ENCODE peak calls at places on chromosome 7, in seven cellular contexts. One of them, this sample, is unnamed.
A peak's percentile ranks its signal among the peaks of the same experiment; 100 is the strongest.

GRCh38 chr7:82755705-82756551 is 312.4 kb upstream of the CACNA2D1 start:
- DNase-seq in brain microvascular endothelial cell: peak; percentile 69
- DNase-seq in transverse colon: no peak
- DNase-seq in mammary epithelial cell: peak; percentile 17
- DNase-seq in IMR-90: peak; percentile 84
- DNase-seq in left ventricle myocardium inferior: no peak
- DNase-seq in CD4-positive, CD25-positive, alpha-beta regulatory T cell: no peak
- DNase-seq in this sample: peak; percentile 52

GRCh38 chr7:6443372-6443941 is 4.3 kb downstream of the DAGLB start:
- DNase-seq in brain microvascular endothelial cell: peak; percentile 97
- DNase-seq in mammary epithelial cell: peak; percentile 69
- DNase-seq in CD4-positive, CD25-positive, alpha-beta regulatory T cell: no peak
- DNase-seq in transverse colon: no peak
- DNase-seq in IMR-90: peak; percentile 96
- DNase-seq in left ventricle myocardium inferior: no peak
- DNase-seq in this sample: peak; percentile 87

GRCh38 chr7:37081436-37081835 is 357.1 kb upstream of the AOAH start:
- DNase-seq in transverse colon: peak; percentile 41
- DNase-seq in CD4-positive, CD25-positive, alpha-beta regulatory T cell: no peak
- DNase-seq in left ventricle myocardium inferior: no peak
- DNase-seq in mammary epithelial cell: peak; percentile 23
- DNase-seq in IMR-90: no peak
- DNase-seq in brain microvascular endothelial cell: no peak
- DNase-seq in this sample: peak; percentile 52

GRCh38 chr7:36784991-36785940 is 61.0 kb upstream of the AOAH start:
- DNase-seq in brain microvascular endothelial cell: no peak
- DNase-seq in IMR-90: no peak
- DNase-seq in transverse colon: peak; percentile 65
- DNase-seq in left ventricle myocardium inferior: peak; percentile 30
- DNase-seq in mammary epithelial cell: peak; percentile 72
- DNase-seq in CD4-positive, CD25-positive, alpha-beta regulatory T cell: peak; percentile 71
- DNase-seq in this sample: peak; percentile 72

GRCh38 chr7:124655990-124656389 is 109.6 kb downstream of the GPR37 start:
- DNase-seq in left ventricle myocardium inferior: no peak
- DNase-seq in transverse colon: no peak
- DNase-seq in IMR-90: no peak
- DNase-seq in CD4-positive, CD25-positive, alpha-beta regulatory T cell: no peak
- DNase-seq in mammary epithelial cell: no peak
- DNase-seq in brain microvascular endothelial cell: no peak
- DNase-seq in this sample: no peak

GRCh38 chr7:102874966-102875365 is 37.8 kb upstream of the LRRC17 start:
- DNase-seq in IMR-90: no peak
- DNase-seq in transverse colon: no peak
- DNase-seq in mammary epithelial cell: no peak
- DNase-seq in brain microvascular endothelial cell: no peak
- DNase-seq in left ventricle myocardium inferior: no peak
- DNase-seq in CD4-positive, CD25-positive, alpha-beta regulatory T cell: no peak
- DNase-seq in this sample: no peak

GRCh38 chr7:22485189-22485588 is 14.8 kb downstream of the STEAP1B start:
- DNase-seq in transverse colon: no peak
- DNase-seq in IMR-90: peak; percentile 50
- DNase-seq in mammary epithelial cell: peak; percentile 4
- DNase-seq in CD4-positive, CD25-positive, alpha-beta regulatory T cell: no peak
- DNase-seq in brain microvascular endothelial cell: peak; percentile 37
- DNase-seq in left ventricle myocardium inferior: no peak
- DNase-seq in this sample: no peak

GRCh38 chr7:94440460-94441039 is 45.9 kb downstream of the COL1A2 start:
- DNase-seq in IMR-90: peak; percentile 20
- DNase-seq in left ventricle myocardium inferior: no peak
- DNase-seq in transverse colon: peak; percentile 55
- DNase-seq in CD4-positive, CD25-positive, alpha-beta regulatory T cell: no peak
- DNase-seq in brain microvascular endothelial cell: no peak
- DNase-seq in mammary epithelial cell: no peak
- DNase-seq in this sample: no peak

GRCh38 chr7:102834999-102835398 is 77.8 kb upstream of the LRRC17 start:
- DNase-seq in IMR-90: peak; percentile 91
- DNase-seq in brain microvascular endothelial cell: peak; percentile 74
- DNase-seq in CD4-positive, CD25-positive, alpha-beta regulatory T cell: peak; percentile 80
- DNase-seq in transverse colon: no peak
- DNase-seq in mammary epithelial cell: peak; percentile 85
- DNase-seq in left ventricle myocardium inferior: no peak
- DNase-seq in this sample: peak; percentile 96

GRCh38 chr7:143479055-143479766 is 1.5 kb downstream of the TAS2R41 start:
- DNase-seq in mammary epithelial cell: no peak
- DNase-seq in left ventricle myocardium inferior: no peak
- DNase-seq in IMR-90: peak; percentile 22
- DNase-seq in transverse colon: no peak
- DNase-seq in brain microvascular endothelial cell: no peak
- DNase-seq in CD4-positive, CD25-positive, alpha-beta regulatory T cell: no peak
- DNase-seq in this sample: no peak

GRCh38 chr7:64638822-64639221 is 27.1 kb upstream of the ZNF107 start:
- DNase-seq in brain microvascular endothelial cell: no peak
- DNase-seq in mammary epithelial cell: peak; percentile 76
- DNase-seq in IMR-90: no peak
- DNase-seq in CD4-positive, CD25-positive, alpha-beta regulatory T cell: no peak
- DNase-seq in transverse colon: no peak
- DNase-seq in left ventricle myocardium inferior: no peak
- DNase-seq in this sample: peak; percentile 85

GRCh38 chr7:116698396-116698795 is 26.4 kb downstream of the MET start:
- DNase-seq in mammary epithelial cell: no peak
- DNase-seq in CD4-positive, CD25-positive, alpha-beta regulatory T cell: no peak
- DNase-seq in brain microvascular endothelial cell: no peak
- DNase-seq in transverse colon: no peak
- DNase-seq in left ventricle myocardium inferior: no peak
- DNase-seq in IMR-90: no peak
- DNase-seq in this sample: no peak

GRCh38 chr7:107951172-107951787 is 51.7 kb downstream of the LAMB1 start:
- DNase-seq in IMR-90: no peak
- DNase-seq in mammary epithelial cell: no peak
- DNase-seq in left ventricle myocardium inferior: no peak
- DNase-seq in CD4-positive, CD25-positive, alpha-beta regulatory T cell: no peak
- DNase-seq in transverse colon: no peak
- DNase-seq in brain microvascular endothelial cell: no peak
- DNase-seq in this sample: no peak

GRCh38 chr7:151687523-151688235 is 168.0 kb upstream of the RHEB start:
- DNase-seq in mammary epithelial cell: peak; percentile 94
- DNase-seq in IMR-90: peak; percentile 96
- DNase-seq in CD4-positive, CD25-positive, alpha-beta regulatory T cell: no peak
- DNase-seq in brain microvascular endothelial cell: peak; percentile 91
- DNase-seq in transverse colon: peak; percentile 51
- DNase-seq in left ventricle myocardium inferior: peak; percentile 32
- DNase-seq in this sample: peak; percentile 94

GRCh38 chr7:43750016-43750887 is 8.2 kb upstream of the BLVRA start:
- DNase-seq in CD4-positive, CD25-positive, alpha-beta regulatory T cell: no peak
- DNase-seq in brain microvascular endothelial cell: no peak
- DNase-seq in left ventricle myocardium inferior: no peak
- DNase-seq in IMR-90: peak; percentile 65
- DNase-seq in transverse colon: no peak
- DNase-seq in mammary epithelial cell: no peak
- DNase-seq in this sample: no peak

GRCh38 chr7:138608292-138608691 is 92.9 kb downstream of the SVOPL start:
- DNase-seq in left ventricle myocardium inferior: no peak
- DNase-seq in transverse colon: no peak
- DNase-seq in CD4-positive, CD25-positive, alpha-beta regulatory T cell: no peak
- DNase-seq in mammary epithelial cell: no peak
- DNase-seq in IMR-90: peak; percentile 44
- DNase-seq in brain microvascular endothelial cell: peak; percentile 69
- DNase-seq in this sample: no peak

GRCh38 chr7:122383934-122384333 is 79.4 kb upstream of the FEZF1 start:
- DNase-seq in CD4-positive, CD25-positive, alpha-beta regulatory T cell: no peak
- DNase-seq in transverse colon: no peak
- DNase-seq in mammary epithelial cell: no peak
- DNase-seq in IMR-90: no peak
- DNase-seq in left ventricle myocardium inferior: no peak
- DNase-seq in brain microvascular endothelial cell: no peak
- DNase-seq in this sample: peak; percentile 1

GRCh38 chr7:20141666-20142065 is 75.5 kb downstream of the MACC1 start:
- DNase-seq in brain microvascular endothelial cell: peak; percentile 14
- DNase-seq in left ventricle myocardium inferior: no peak
- DNase-seq in CD4-positive, CD25-positive, alpha-beta regulatory T cell: no peak
- DNase-seq in transverse colon: no peak
- DNase-seq in mammary epithelial cell: no peak
- DNase-seq in IMR-90: peak; percentile 39
- DNase-seq in this sample: no peak

GRCh38 chr7:1654111-1654510 is 16.0 kb upstream of the ELFN1 start:
- DNase-seq in IMR-90: no peak
- DNase-seq in left ventricle myocardium inferior: no peak
- DNase-seq in brain microvascular endothelial cell: no peak
- DNase-seq in CD4-positive, CD25-positive, alpha-beta regulatory T cell: no peak
- DNase-seq in transverse colon: no peak
- DNase-seq in mammary epithelial cell: no peak
- DNase-seq in this sample: no peak
- H3K4me3 ChIP-seq in IMR-90: no peak overlapping the region
- H3K4me3 ChIP-seq in left ventricle myocardium inferior: no peak overlapping the region
- H3K4me3 ChIP-seq in brain microvascular endothelial cell: no peak overlapping the region
- H3K4me3 ChIP-seq in CD4-positive, CD25-positive, alpha-beta regulatory T cell: no peak overlapping the region
- H3K4me3 ChIP-seq in transverse colon: no peak overlapping the region
- H3K4me3 ChIP-seq in mammary epithelial cell: no peak overlapping the region
- H3K4me3 ChIP-seq in this sample: no peak overlapping the region

GRCh38 chr7:156999611-157000046 is 10.8 kb downstream of the MNX1 start:
- DNase-seq in brain microvascular endothelial cell: no peak
- DNase-seq in mammary epithelial cell: no peak
- DNase-seq in CD4-positive, CD25-positive, alpha-beta regulatory T cell: no peak
- DNase-seq in transverse colon: peak; percentile 46
- DNase-seq in left ventricle myocardium inferior: no peak
- DNase-seq in IMR-90: no peak
- DNase-seq in this sample: no peak

GRCh38 chr7:157001920-157002818 is 8.3 kb downstream of the MNX1 start:
- DNase-seq in brain microvascular endothelial cell: no peak
- DNase-seq in mammary epithelial cell: no peak
- DNase-seq in CD4-positive, CD25-positive, alpha-beta regulatory T cell: no peak
- DNase-seq in left ventricle myocardium inferior: no peak
- DNase-seq in IMR-90: no peak
- DNase-seq in transverse colon: no peak
- DNase-seq in this sample: no peak

GRCh38 chr7:157000741-157001653 is 9.5 kb downstream of the MNX1 start:
- DNase-seq in left ventricle myocardium inferior: no peak
- DNase-seq in IMR-90: no peak
- DNase-seq in transverse colon: no peak
- DNase-seq in brain microvascular endothelial cell: no peak
- DNase-seq in mammary epithelial cell: no peak
- DNase-seq in CD4-positive, CD25-positive, alpha-beta regulatory T cell: no peak
- DNase-seq in this sample: no peak

GRCh38 chr7:156998988-156999610 is 11.4 kb downstream of the MNX1 start:
- DNase-seq in left ventricle myocardium inferior: no peak
- DNase-seq in CD4-positive, CD25-positive, alpha-beta regulatory T cell: no peak
- DNase-seq in transverse colon: no peak
- DNase-seq in mammary epithelial cell: no peak
- DNase-seq in IMR-90: no peak
- DNase-seq in brain microvascular endothelial cell: no peak
- DNase-seq in this sample: no peak

DNA sequence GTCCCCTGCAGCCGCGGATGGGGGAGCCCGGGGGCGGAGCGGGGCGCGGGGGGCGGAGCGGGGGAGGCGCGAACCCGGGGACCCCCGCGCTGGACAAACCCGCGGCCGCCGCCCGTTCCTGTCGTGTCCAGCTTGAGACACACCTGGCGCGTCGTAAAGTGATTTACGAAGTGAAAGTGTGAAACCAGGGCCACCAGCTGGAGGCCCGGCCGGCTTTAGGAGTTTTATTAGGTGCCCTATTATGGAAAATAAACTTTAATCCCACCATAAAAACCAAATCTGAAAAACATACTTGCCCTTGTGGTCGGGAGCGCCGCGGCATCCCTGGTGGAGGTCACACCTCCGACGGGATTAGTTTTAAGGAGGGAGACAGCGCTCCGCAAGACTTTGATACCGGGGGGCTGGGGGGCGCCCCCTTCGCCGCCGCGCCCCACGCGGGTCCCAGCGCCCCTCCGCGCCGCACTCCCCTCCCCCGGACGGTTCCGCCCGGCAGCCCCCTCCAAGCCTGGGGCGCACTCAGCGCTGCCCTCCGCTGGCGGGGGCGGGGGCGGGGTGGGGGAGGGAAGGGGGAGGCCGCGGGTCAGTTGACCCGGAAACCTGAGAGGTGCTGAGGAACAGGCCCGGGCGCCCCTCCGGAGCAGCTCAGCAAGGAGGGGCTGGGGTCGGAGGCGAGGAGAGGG is 10.3 kb downstream of the MNX1 start:
- DNase-seq in left ventricle myocardium inferior: no peak
- DNase-seq in transverse colon: peak; percentile 67
- DNase-seq in IMR-90: no peak
- DNase-seq in brain microvascular endothelial cell: no peak
- DNase-seq in mammary epithelial cell: no peak
- DNase-seq in CD4-positive, CD25-positive, alpha-beta regulatory T cell: no peak
- DNase-seq in this sample: no peak
- H3K4me3 ChIP-seq in left ventricle myocardium inferior: peak overlapping the region; percentile 62
- H3K4me3 ChIP-seq in transverse colon: peak overlapping the region; percentile 19
- H3K4me3 ChIP-seq in IMR-90: peak overlapping the region; percentile 23
- H3K4me3 ChIP-seq in brain microvascular endothelial cell: peak overlapping the region; percentile 12
- H3K4me3 ChIP-seq in mammary epithelial cell: peak overlapping the region; percentile 61
- H3K4me3 ChIP-seq in CD4-positive, CD25-positive, alpha-beta regulatory T cell: peak overlapping the region; percentile 51
- H3K4me3 ChIP-seq in this sample: peak overlapping the region; percentile 32

GRCh38 chr7:112252691-112253090 is 46.2 kb downstream of the ZNF277 start:
- DNase-seq in transverse colon: no peak
- DNase-seq in CD4-positive, CD25-positive, alpha-beta regulatory T cell: no peak
- DNase-seq in mammary epithelial cell: no peak
- DNase-seq in IMR-90: no peak
- DNase-seq in brain microvascular endothelial cell: no peak
- DNase-seq in left ventricle myocardium inferior: no peak
- DNase-seq in this sample: no peak

GRCh38 chr7:112254166-112254565 is 47.7 kb downstream of the ZNF277 start:
- DNase-seq in transverse colon: no peak
- DNase-seq in IMR-90: no peak
- DNase-seq in mammary epithelial cell: peak; percentile 58
- DNase-seq in left ventricle myocardium inferior: no peak
- DNase-seq in brain microvascular endothelial cell: no peak
- DNase-seq in CD4-positive, CD25-positive, alpha-beta regulatory T cell: no peak
- DNase-seq in this sample: peak; percentile 82

GRCh38 chr7:112255388-112255720 is 48.9 kb downstream of the ZNF277 start:
- DNase-seq in left ventricle myocardium inferior: no peak
- DNase-seq in transverse colon: no peak
- DNase-seq in IMR-90: no peak
- DNase-seq in brain microvascular endothelial cell: no peak
- DNase-seq in CD4-positive, CD25-positive, alpha-beta regulatory T cell: no peak
- DNase-seq in mammary epithelial cell: no peak
- DNase-seq in this sample: no peak

GRCh38 chr7:112254709-112255387 is 48.4 kb downstream of the ZNF277 start:
- DNase-seq in transverse colon: no peak
- DNase-seq in IMR-90: no peak
- DNase-seq in mammary epithelial cell: no peak
- DNase-seq in CD4-positive, CD25-positive, alpha-beta regulatory T cell: no peak
- DNase-seq in brain microvascular endothelial cell: no peak
- DNase-seq in left ventricle myocardium inferior: no peak
- DNase-seq in this sample: no peak

GRCh38 chr7:112252141-112252540 is 45.6 kb downstream of the ZNF277 start:
- DNase-seq in mammary epithelial cell: no peak
- DNase-seq in left ventricle myocardium inferior: no peak
- DNase-seq in brain microvascular endothelial cell: no peak
- DNase-seq in transverse colon: no peak
- DNase-seq in IMR-90: no peak
- DNase-seq in CD4-positive, CD25-positive, alpha-beta regulatory T cell: no peak
- DNase-seq in this sample: no peak
- H3K4me3 ChIP-seq in mammary epithelial cell: no peak overlapping the region
- H3K4me3 ChIP-seq in left ventricle myocardium inferior: no peak overlapping the region
- H3K4me3 ChIP-seq in brain microvascular endothelial cell: no peak overlapping the region
- H3K4me3 ChIP-seq in transverse colon: no peak overlapping the region
- H3K4me3 ChIP-seq in IMR-90: no peak overlapping the region
- H3K4me3 ChIP-seq in CD4-positive, CD25-positive, alpha-beta regulatory T cell: no peak overlapping the region
- H3K4me3 ChIP-seq in this sample: no peak overlapping the region

GRCh38 chr7:120405652-120406051 is 132.7 kb downstream of the KCND2 start:
- DNase-seq in left ventricle myocardium inferior: no peak
- DNase-seq in mammary epithelial cell: no peak
- DNase-seq in IMR-90: no peak
- DNase-seq in brain microvascular endothelial cell: no peak
- DNase-seq in transverse colon: no peak
- DNase-seq in CD4-positive, CD25-positive, alpha-beta regulatory T cell: no peak
- DNase-seq in this sample: no peak
- H3K4me3 ChIP-seq in left ventricle myocardium inferior: no peak overlapping the region
- H3K4me3 ChIP-seq in mammary epithelial cell: no peak overlapping the region
- H3K4me3 ChIP-seq in IMR-90: no peak overlapping the region
- H3K4me3 ChIP-seq in brain microvascular endothelial cell: no peak overlapping the region
- H3K4me3 ChIP-seq in transverse colon: no peak overlapping the region
- H3K4me3 ChIP-seq in CD4-positive, CD25-positive, alpha-beta regulatory T cell: no peak overlapping the region
- H3K4me3 ChIP-seq in this sample: no peak overlapping the region